ENCODE peak calls at places on chromosomes 1 and 21, in five cellular contexts. G is GM06990; L is A673; E is stimulated activated CD4-positive, alpha-beta T cell treated with anti-CD3 and anti-CD28 coated beads, Interleukin-12 subunit alpha, Interleukin-12 subunit beta, amount 100 ng/mL, for 4 hours; H is neuronal stem cell. D is an unnamed sample.
A peak's percentile ranks its signal among the peaks of the same experiment; 100 is the strongest.

GRCh38 chr1:232316864-232317263 is 313.1 kb downstream of the SIPA1L2 start:
- DNase-seq in G (no peak), L (no peak), E (no peak), H (no peak), D (no peak)

GRCh38 chr1:107829083-107829771 is 135.8 kb downstream of the VAV3 start:
- DNase-seq in G (no peak), L (peak; percentile 54), E (no peak), H (no peak), D (peak; percentile 54)

GRCh38 chr1:39427369-39427768 is 64.1 kb upstream of the BMP8A start:
- DNase-seq in G (no peak), L (no peak), E (no peak), H (no peak), D (no peak)

GRCh38 chr1:54791880-54792522 is 9.1 kb downstream of the TTC22 start:
- DNase-seq in G (no peak), L (peak; percentile 74), E (peak; percentile 44), H (no peak), D (peak; percentile 73)

GRCh38 chr21:43757601-43758000 is 18.5 kb downstream of the CSTB start:
- DNase-seq in G (no peak), L (no peak), E (no peak), H (no peak), D (no peak)

GRCh38 chr1:55272994-55273393 is 57.8 kb upstream of the USP24 start:
- DNase-seq in G (no peak), L (no peak), E (no peak), H (no peak), D (no peak)

GRCh38 chr1:150545486-150546032 is 3.6 kb upstream of the ADAMTSL4 start:
- DNase-seq in G (no peak), L (no peak), E (no peak), H (no peak), D (no peak)

GRCh38 chr1:8448906-8449661 is 131.2 kb downstream of the SLC45A1 start:
- DNase-seq in G (no peak), L (no peak), E (no peak), H (no peak), D (no peak)

GRCh38 chr1:53947172-53947835 is 1.2 kb downstream of the LRRC42 start:
- DNase-seq in G (no peak), L (no peak), E (no peak), H (no peak), D (no peak)

GRCh38 chr1:229027622-229028182 is 243.2 kb upstream of the RAB4A start:
- DNase-seq in G (no peak), L (peak; percentile 16), E (peak; percentile 20), H (peak; percentile 84), D (peak; percentile 41)